ENCODE peak calls at places on chromosomes 2 and 18, in nine cellular contexts. V is body of pancreas; R is tibial nerve; G is cardiac muscle cell; L is activated CD8-positive, alpha-beta T cell treated with anti-CD3 and anti-CD28 coated beads for 36 hours; O is transverse colon; D is upper lobe of right lung; U is HFFc6; S is foreskin fibroblast. C is an unnamed sample.

GRCh38 chr2:230684222-230685164 is 28.1 kb upstream of the CAB39 start:
- DNase-seq in O (peak), R (no peak), S (peak), U (peak), D (no peak), G (no peak), L (no peak), V (no peak), C (no peak)

GRCh38 chr2:99662761-99663341 is 173.0 kb upstream of the REV1 start:
- DNase-seq in L (no peak), G (no peak), U (peak), S (peak), D (no peak), R (peak), O (no peak), V (peak), C (no peak)

GRCh38 chr2:69272803-69273471 is 114.1 kb downstream of the GFPT1 start:
- DNase-seq in L (no peak), G (no peak), O (no peak), R (no peak), D (peak), S (peak), V (no peak), U (no peak), C (no peak)

GRCh38 chr18:27261769-27262549 is 76.9 kb upstream of the CHST9 start:
- DNase-seq in U (no peak), R (no peak), S (no peak), V (no peak), L (no peak), O (no peak), D (no peak), G (no peak), C (no peak)

GRCh38 chr2:225534697-225535096 is 135.2 kb downstream of the NYAP2 start:
- DNase-seq in O (no peak), L (no peak), R (no peak), S (peak), D (no peak), U (no peak), V (no peak), G (no peak), C (no peak)

GRCh38 chr2:100823665-100824438 is 3.9 kb downstream of the NPAS2 start:
- DNase-seq in S (no peak), R (no peak), O (no peak), D (no peak), L (no peak), U (no peak), V (no peak), G (no peak), C (no peak)

GRCh38 chr2:189960346-189960745 is 102.2 kb downstream of the MSTN start:
- DNase-seq in V (no peak), U (no peak), G (no peak), S (no peak), O (no peak), R (no peak), L (no peak), D (no peak), C (no peak)

GRCh38 chr18:47594621-47595086 is 335.8 kb downstream of the SMAD2 start:
- DNase-seq in S (no peak), V (no peak), O (no peak), G (no peak), L (no peak), U (no peak), R (peak), D (no peak), C (no peak)

GRCh38 chr2:240962371-240963064 is 35.9 kb upstream of the SNED1 start:
- DNase-seq in O (peak), R (peak), V (peak), S (peak), G (no peak), L (no peak), D (peak), U (no peak), C (no peak)

GRCh38 chr18:44901283-44901682 is 220.6 kb downstream of the SETBP1 start:
- DNase-seq in S (no peak), U (no peak), R (no peak), L (no peak), V (no peak), O (no peak), G (no peak), D (no peak), C (no peak)
- TF ChIP-seq CTCF in S (no peak), U (peak), R (no peak), L (no peak), V (peak), O (no peak), G (peak), D (peak), C (no peak)

GRCh38 chr18:5601188-5601624 is 57.4 kb upstream of the EPB41L3 start:
- DNase-seq in V (no peak), S (no peak), D (no peak), U (no peak), R (no peak), L (no peak), O (peak), G (peak), C (no peak)

GRCh38 chr18:5600376-5601071 is 56.7 kb upstream of the EPB41L3 start:
- DNase-seq in S (peak), V (no peak), U (no peak), O (no peak), R (no peak), L (no peak), D (no peak), G (peak), C (no peak)

GRCh38 chr18:5603153-5603552 is 59.4 kb upstream of the EPB41L3 start:
- DNase-seq in L (no peak), G (no peak), O (no peak), U (no peak), R (no peak), S (no peak), D (no peak), V (no peak), C (no peak)

GRCh38 chr18:5604778-5605177 is 61.0 kb upstream of the EPB41L3 start:
- DNase-seq in O (no peak), D (no peak), G (no peak), V (no peak), L (no peak), U (no peak), R (no peak), S (no peak), C (no peak)
- TF ChIP-seq CTCF in O (no peak), D (no peak), G (peak), V (no peak), L (no peak), U (no peak), R (no peak), S (no peak), C (no peak)

GRCh38 chr2:34738691-34739090 is 1139.6 kb upstream of the FAM98A start:
- DNase-seq in R (no peak), D (no peak), U (no peak), G (peak), S (no peak), L (no peak), O (no peak), V (no peak), C (no peak)
- TF ChIP-seq CTCF in R (no peak), D (peak), U (no peak), G (no peak), S (no peak), L (no peak), O (no peak), V (no peak), C (no peak)

GRCh38 chr2:143551946-143552655 is 422.9 kb downstream of the ARHGAP15 start:
- DNase-seq in V (no peak), R (no peak), S (no peak), D (no peak), L (no peak), U (no peak), O (no peak), G (no peak), C (no peak)
- TF ChIP-seq CTCF in V (no peak), R (no peak), S (no peak), D (no peak), L (no peak), U (no peak), O (no peak), G (no peak), C (no peak)

GRCh38 chr18:58321986-58322385 is 278.0 kb downstream of the NEDD4L start:
- DNase-seq in O (peak), S (peak), L (peak), V (peak), D (no peak), U (peak), R (peak), G (peak), C (no peak)
- TF ChIP-seq CTCF in O (peak), S (peak), L (peak), V (peak), D (peak), U (peak), R (peak), G (peak), C (no peak)